ENCODE peak calls at places on chromosome 22, in six cellular contexts. One of them, this sample, is unnamed.

GRCh38 chr22:43273902-43274484 is 69.2 kb downstream of the SCUBE1 start:
- DNase-seq in ascending aorta: no peak
- DNase-seq in naive thymus-derived CD4-positive, alpha-beta T cell: peak; percentile 35
- DNase-seq in ovary: peak; percentile 55
- DNase-seq in BE2C: peak; percentile 64
- DNase-seq in Caco-2: peak; percentile 77
- DNase-seq in this sample: peak; percentile 58

GRCh38 chr22:49086181-49086580 is 741.5 kb downstream of the BRD1 start:
- DNase-seq in ascending aorta: no peak
- DNase-seq in naive thymus-derived CD4-positive, alpha-beta T cell: no peak
- DNase-seq in ovary: no peak
- DNase-seq in BE2C: no peak
- DNase-seq in Caco-2: no peak
- DNase-seq in this sample: no peak

GRCh38 chr22:17119481-17120202 is 1.5 kb downstream of the TMEM121B start:
- DNase-seq in ascending aorta: no peak
- DNase-seq in naive thymus-derived CD4-positive, alpha-beta T cell: no peak
- DNase-seq in ovary: no peak
- DNase-seq in BE2C: peak; percentile 62
- DNase-seq in Caco-2: no peak
- DNase-seq in this sample: no peak

GRCh38 chr22:42856865-42857704 is at the start of gene ARFGAP3:
- DNase-seq in ascending aorta: peak; percentile 65
- DNase-seq in naive thymus-derived CD4-positive, alpha-beta T cell: peak; percentile 97
- DNase-seq in ovary: peak; percentile 97
- DNase-seq in BE2C: peak; percentile 97
- DNase-seq in Caco-2: peak; percentile 98
- DNase-seq in this sample: peak; percentile 93

GRCh38 chr22:44224166-44224565 is 43.4 kb downstream of the PARVG start:
- DNase-seq in ascending aorta: no peak
- DNase-seq in naive thymus-derived CD4-positive, alpha-beta T cell: no peak
- DNase-seq in ovary: peak; percentile 2
- DNase-seq in BE2C: no peak
- DNase-seq in Caco-2: no peak
- DNase-seq in this sample: peak; percentile 24

GRCh38 chr22:49132009-49132408 is 695.7 kb downstream of the BRD1 start:
- DNase-seq in ascending aorta: no peak
- DNase-seq in naive thymus-derived CD4-positive, alpha-beta T cell: no peak
- DNase-seq in ovary: no peak
- DNase-seq in BE2C: no peak
- DNase-seq in Caco-2: no peak
- DNase-seq in this sample: no peak

GRCh38 chr22:17878186-17878694 is 104.0 kb upstream of the BID start:
- DNase-seq in ascending aorta: no peak
- DNase-seq in naive thymus-derived CD4-positive, alpha-beta T cell: no peak
- DNase-seq in ovary: no peak
- DNase-seq in BE2C: no peak
- DNase-seq in Caco-2: no peak
- DNase-seq in this sample: no peak

GRCh38 chr22:39690901-39691620 is 120.5 kb downstream of the CACNA1I start:
- DNase-seq in ascending aorta: no peak
- DNase-seq in naive thymus-derived CD4-positive, alpha-beta T cell: no peak
- DNase-seq in ovary: no peak
- DNase-seq in BE2C: peak; percentile 53
- DNase-seq in Caco-2: no peak
- DNase-seq in this sample: no peak

GRCh38 chr22:37850801-37851200 is 1.6 kb downstream of the EIF3L start:
- DNase-seq in ascending aorta: no peak
- DNase-seq in naive thymus-derived CD4-positive, alpha-beta T cell: no peak
- DNase-seq in ovary: no peak
- DNase-seq in BE2C: no peak
- DNase-seq in Caco-2: no peak
- DNase-seq in this sample: no peak

DNA sequence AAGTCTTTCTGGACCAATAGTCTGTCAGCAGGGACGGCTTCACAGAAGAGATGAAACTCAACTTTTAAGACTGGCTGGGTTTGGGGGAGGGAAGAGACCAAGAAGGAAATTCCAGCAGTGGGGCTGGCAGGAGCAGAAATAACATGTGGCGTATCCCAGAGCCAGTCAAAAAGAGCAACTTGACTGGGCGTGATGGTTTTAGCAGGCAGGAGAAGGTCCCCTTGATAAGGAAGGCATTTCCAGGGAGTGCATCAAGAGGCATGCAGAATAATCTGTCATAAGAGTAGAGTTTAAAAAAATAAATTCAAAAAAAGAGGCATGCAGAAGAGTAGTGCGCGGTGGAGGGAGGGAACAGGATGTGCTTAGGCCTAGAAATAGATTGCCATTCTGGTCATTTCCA is 52.5 kb downstream of the C22orf31 start:
- DNase-seq in ascending aorta: no peak
- DNase-seq in naive thymus-derived CD4-positive, alpha-beta T cell: no peak
- DNase-seq in ovary: no peak
- DNase-seq in BE2C: no peak
- DNase-seq in Caco-2: no peak
- DNase-seq in this sample: no peak
- H3K4me1 ChIP-seq in ascending aorta: peaks cover 8% of the 10 kb centered on the region
- H3K4me1 ChIP-seq in naive thymus-derived CD4-positive, alpha-beta T cell: no peaks in the 10 kb centered on the region
- H3K4me1 ChIP-seq in ovary: peaks cover 4% of the 10 kb centered on the region
- H3K4me1 ChIP-seq in BE2C: peaks cover 3% of the 10 kb centered on the region
- H3K4me1 ChIP-seq in Caco-2: peaks cover 65% of the 10 kb centered on the region
- H3K4me1 ChIP-seq in this sample: peaks cover 12% of the 10 kb centered on the region

GRCh38 chr22:46113110-46113909 is 37.0 kb upstream of the PPARA start:
- DNase-seq in ascending aorta: no peak
- DNase-seq in naive thymus-derived CD4-positive, alpha-beta T cell: no peak
- DNase-seq in ovary: peak; percentile 59
- DNase-seq in BE2C: no peak
- DNase-seq in Caco-2: no peak
- DNase-seq in this sample: no peak

GRCh38 chr22:46112405-46112804 is 37.9 kb upstream of the PPARA start:
- DNase-seq in ascending aorta: no peak
- DNase-seq in naive thymus-derived CD4-positive, alpha-beta T cell: no peak
- DNase-seq in ovary: no peak
- DNase-seq in BE2C: no peak
- DNase-seq in Caco-2: no peak
- DNase-seq in this sample: no peak

GRCh38 chr22:46109474-46110003 is 40.8 kb upstream of the PPARA start:
- DNase-seq in ascending aorta: no peak
- DNase-seq in naive thymus-derived CD4-positive, alpha-beta T cell: no peak
- DNase-seq in ovary: no peak
- DNase-seq in BE2C: peak; percentile 62
- DNase-seq in Caco-2: no peak
- DNase-seq in this sample: no peak

GRCh38 chr22:46110215-46110614 is 40.1 kb upstream of the PPARA start:
- DNase-seq in ascending aorta: no peak
- DNase-seq in naive thymus-derived CD4-positive, alpha-beta T cell: no peak
- DNase-seq in ovary: peak; percentile 67
- DNase-seq in BE2C: peak; percentile 67
- DNase-seq in Caco-2: peak; percentile 58
- DNase-seq in this sample: no peak

DNA sequence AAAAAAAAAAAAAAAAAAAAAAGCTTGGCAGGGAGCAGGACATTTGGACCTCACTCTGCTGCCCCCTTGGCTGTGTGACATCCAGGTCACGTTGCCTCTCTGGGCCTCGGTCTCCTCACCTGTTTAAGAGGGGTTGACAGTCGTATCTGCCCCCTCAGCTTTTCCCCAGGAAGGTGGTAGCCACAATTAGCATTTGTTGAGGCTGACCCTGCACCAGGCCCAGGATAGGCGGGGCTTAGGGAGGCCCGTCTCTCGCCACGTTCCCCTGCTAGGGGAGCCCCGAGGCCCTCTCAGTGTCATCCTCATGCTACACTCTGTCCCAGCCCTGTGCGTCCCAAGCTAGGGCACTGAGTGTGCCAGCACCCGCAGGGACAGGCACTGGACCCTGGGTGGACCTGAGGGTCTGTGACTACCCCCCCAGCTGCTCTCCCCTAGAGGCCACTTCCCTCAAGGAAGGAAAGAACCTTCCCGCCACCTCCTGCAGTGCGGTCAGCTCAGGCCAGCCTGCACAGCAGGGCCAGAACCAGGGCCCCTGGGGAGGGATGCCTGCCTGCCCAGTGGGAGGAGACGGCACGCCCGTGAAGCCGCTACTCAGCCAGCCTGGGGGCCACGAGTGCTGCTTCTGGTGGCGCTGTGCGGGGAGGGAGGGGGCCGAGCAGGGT is 38.5 kb upstream of the PPARA start:
- DNase-seq in ascending aorta: no peak
- DNase-seq in naive thymus-derived CD4-positive, alpha-beta T cell: no peak
- DNase-seq in ovary: peak; percentile 62
- DNase-seq in BE2C: peak; percentile 79
- DNase-seq in Caco-2: no peak
- DNase-seq in this sample: no peak
- H3K4me1 ChIP-seq in ascending aorta: peaks cover 39% of the 10 kb centered on the region
- H3K4me1 ChIP-seq in naive thymus-derived CD4-positive, alpha-beta T cell: peaks cover 2% of the 10 kb centered on the region
- H3K4me1 ChIP-seq in ovary: peaks cover 52% of the 10 kb centered on the region
- H3K4me1 ChIP-seq in BE2C: peaks cover 83% of the 10 kb centered on the region
- H3K4me1 ChIP-seq in Caco-2: peaks cover 51% of the 10 kb centered on the region
- H3K4me1 ChIP-seq in this sample: no peaks in the 10 kb centered on the region

GRCh38 chr22:27877501-27877900 is 41.6 kb downstream of the PITPNB start:
- DNase-seq in ascending aorta: no peak
- DNase-seq in naive thymus-derived CD4-positive, alpha-beta T cell: no peak
- DNase-seq in ovary: no peak
- DNase-seq in BE2C: no peak
- DNase-seq in Caco-2: no peak
- DNase-seq in this sample: no peak
- H3K4me1 ChIP-seq in ascending aorta: peaks cover 21% of the 10 kb centered on the region
- H3K4me1 ChIP-seq in naive thymus-derived CD4-positive, alpha-beta T cell: no peaks in the 10 kb centered on the region
- H3K4me1 ChIP-seq in ovary: peaks cover 17% of the 10 kb centered on the region
- H3K4me1 ChIP-seq in BE2C: peaks cover 25% of the 10 kb centered on the region
- H3K4me1 ChIP-seq in Caco-2: no peaks in the 10 kb centered on the region
- H3K4me1 ChIP-seq in this sample: peaks cover 27% of the 10 kb centered on the region

GRCh38 chr22:35380013-35380412 is 883 bp upstream of the HMOX1 start:
- DNase-seq in ascending aorta: no peak
- DNase-seq in naive thymus-derived CD4-positive, alpha-beta T cell: no peak
- DNase-seq in ovary: no peak
- DNase-seq in BE2C: no peak
- DNase-seq in Caco-2: no peak
- DNase-seq in this sample: no peak
- H3K4me1 ChIP-seq in ascending aorta: peaks cover 5% of the 10 kb centered on the region
- H3K4me1 ChIP-seq in naive thymus-derived CD4-positive, alpha-beta T cell: peaks cover 7% of the 10 kb centered on the region
- H3K4me1 ChIP-seq in ovary: peaks cover 21% of the 10 kb centered on the region
- H3K4me1 ChIP-seq in BE2C: peaks cover 6% of the 10 kb centered on the region
- H3K4me1 ChIP-seq in Caco-2: peaks cover 49% of the 10 kb centered on the region
- H3K4me1 ChIP-seq in this sample: peaks cover 10% of the 10 kb centered on the region

DNA sequence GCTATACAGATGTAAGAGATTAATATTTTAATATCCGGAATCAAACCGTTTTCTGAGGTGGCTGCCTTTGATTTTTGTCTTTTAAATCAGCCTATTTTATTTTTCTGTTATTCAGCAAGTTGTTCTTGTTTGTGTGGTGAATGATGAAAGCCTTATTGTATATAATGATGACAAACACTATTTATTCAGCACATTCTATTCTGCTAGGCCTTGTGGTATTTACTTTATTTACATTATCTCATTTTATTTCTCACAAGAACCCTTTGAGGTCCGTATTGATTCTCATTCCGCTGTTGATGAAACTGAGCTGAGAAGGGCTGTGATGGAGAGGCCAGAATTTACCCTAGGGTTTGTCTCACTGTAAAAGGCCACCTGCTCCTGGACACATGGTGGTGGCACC is 40.5 kb downstream of the KREMEN1 start:
- DNase-seq in ascending aorta: no peak
- DNase-seq in naive thymus-derived CD4-positive, alpha-beta T cell: no peak
- DNase-seq in ovary: no peak
- DNase-seq in BE2C: no peak
- DNase-seq in Caco-2: no peak
- DNase-seq in this sample: no peak
- H3K4me1 ChIP-seq in ascending aorta: no peaks in the 10 kb centered on the region
- H3K4me1 ChIP-seq in naive thymus-derived CD4-positive, alpha-beta T cell: no peaks in the 10 kb centered on the region
- H3K4me1 ChIP-seq in ovary: peaks cover 9% of the 10 kb centered on the region
- H3K4me1 ChIP-seq in BE2C: peaks cover 5% of the 10 kb centered on the region
- H3K4me1 ChIP-seq in Caco-2: peaks cover 37% of the 10 kb centered on the region
- H3K4me1 ChIP-seq in this sample: no peaks in the 10 kb centered on the region

GRCh38 chr22:19880786-19881569 is 26.3 kb upstream of the GNB1L start:
- DNase-seq in ascending aorta: no peak
- DNase-seq in naive thymus-derived CD4-positive, alpha-beta T cell: no peak
- DNase-seq in ovary: peak; percentile 29
- DNase-seq in BE2C: peak; percentile 19
- DNase-seq in Caco-2: peak; percentile 93
- DNase-seq in this sample: peak; percentile 47

GRCh38 chr22:19879996-19880785 is 25.5 kb upstream of the GNB1L start:
- DNase-seq in ascending aorta: no peak
- DNase-seq in naive thymus-derived CD4-positive, alpha-beta T cell: no peak
- DNase-seq in ovary: no peak
- DNase-seq in BE2C: no peak
- DNase-seq in Caco-2: no peak
- DNase-seq in this sample: no peak

GRCh38 chr22:19884161-19884953 is 29.7 kb upstream of the GNB1L start:
- DNase-seq in ascending aorta: no peak
- DNase-seq in naive thymus-derived CD4-positive, alpha-beta T cell: no peak
- DNase-seq in ovary: no peak
- DNase-seq in BE2C: peak; percentile 9
- DNase-seq in Caco-2: no peak
- DNase-seq in this sample: no peak

GRCh38 chr22:19884954-19885751 is 30.5 kb upstream of the GNB1L start:
- DNase-seq in ascending aorta: no peak
- DNase-seq in naive thymus-derived CD4-positive, alpha-beta T cell: no peak
- DNase-seq in ovary: no peak
- DNase-seq in BE2C: peak; percentile 4
- DNase-seq in Caco-2: no peak
- DNase-seq in this sample: no peak

DNA sequence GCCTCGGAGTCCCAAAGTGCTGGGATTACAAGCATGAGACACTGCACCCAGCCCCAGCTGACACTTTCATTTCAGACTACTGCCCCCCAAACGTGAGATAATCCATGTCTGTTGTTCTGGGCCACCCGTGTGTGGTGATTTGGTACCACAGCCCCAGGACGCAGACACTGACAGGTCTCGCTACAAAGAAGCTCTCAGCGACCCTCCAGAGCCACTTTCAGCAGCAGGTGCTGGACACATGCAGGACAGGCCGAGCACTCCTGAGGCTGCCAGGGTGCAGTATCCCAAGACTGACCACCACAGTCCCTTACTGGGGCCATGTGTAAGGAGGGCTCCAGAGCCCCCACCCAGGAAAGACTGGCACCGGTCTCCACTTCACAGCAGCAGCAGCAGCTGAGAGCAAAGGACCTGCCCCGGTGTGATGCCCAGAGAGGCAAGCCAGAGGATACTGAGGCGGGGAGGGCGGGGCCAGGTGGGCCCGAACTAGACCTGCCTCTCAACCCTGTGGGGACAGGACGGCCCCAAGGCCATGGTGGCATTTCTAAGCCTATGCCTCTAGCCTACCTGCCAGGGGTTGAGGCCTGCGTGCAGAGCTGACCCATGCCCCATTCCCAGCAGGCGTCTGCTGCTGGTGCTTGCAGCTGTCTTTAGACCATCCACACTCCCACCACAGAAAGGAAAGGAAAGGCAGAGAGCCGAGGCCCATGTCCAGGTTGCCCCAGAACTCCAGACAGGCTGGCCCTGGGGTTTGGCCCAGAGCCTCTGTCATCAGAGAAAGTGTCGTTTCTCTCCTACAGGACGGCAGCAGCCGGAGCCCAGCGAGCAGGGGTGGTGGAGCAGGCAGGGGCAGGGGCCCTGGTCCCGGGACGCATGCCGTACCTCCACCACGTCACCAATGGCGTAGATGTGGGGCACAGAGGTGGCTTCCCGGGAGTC is 28.0 kb upstream of the GNB1L start:
- DNase-seq in ascending aorta: no peak
- DNase-seq in naive thymus-derived CD4-positive, alpha-beta T cell: no peak
- DNase-seq in ovary: peak; percentile 15
- DNase-seq in BE2C: peak; percentile 8
- DNase-seq in Caco-2: no peak
- DNase-seq in this sample: no peak
- H3K4me1 ChIP-seq in ascending aorta: peaks cover 4% of the 10 kb centered on the region
- H3K4me1 ChIP-seq in naive thymus-derived CD4-positive, alpha-beta T cell: peaks cover 43% of the 10 kb centered on the region
- H3K4me1 ChIP-seq in ovary: peaks cover 2% of the 10 kb centered on the region
- H3K4me1 ChIP-seq in BE2C: peaks cover 6% of the 10 kb centered on the region
- H3K4me1 ChIP-seq in Caco-2: peaks cover 38% of the 10 kb centered on the region
- H3K4me1 ChIP-seq in this sample: no peaks in the 10 kb centered on the region